ENCODE peak calls at places on chromosomes 12 and 14, in six cellular contexts. F, D, H, C, S and A are unnamed samples.

GRCh38 chr14:60311417-60311816 is 62.4 kb downstream of the PPM1A start:
- DNase-seq in F (no peak), D (no peak), H (peak; percentile 29), C (no peak), S (no peak), A (peak; percentile 28)

GRCh38 chr14:99393059-99393655 is 87.5 kb downstream of the SETD3 start:
- DNase-seq in F (no peak), D (peak; percentile 67), H (no peak), C (no peak), S (peak; percentile 70), A (no peak)

GRCh38 chr14:70718383-70719123 is 76.8 kb downstream of the TTC9 start:
- DNase-seq in F (no peak), D (no peak), H (no peak), C (no peak), S (no peak), A (no peak)

GRCh38 chr12:109582636-109583035 is 9.0 kb downstream of the MVK start:
- DNase-seq in F (no peak), D (no peak), H (no peak), C (no peak), S (peak; percentile 31), A (no peak)

GRCh38 chr12:22733756-22734155 is 108.8 kb downstream of the ETNK1 start:
- DNase-seq in F (no peak), D (no peak), H (peak; percentile 8), C (no peak), S (no peak), A (peak; percentile 11)

GRCh38 chr12:49824886-49825285 is 3.3 kb downstream of the NCKAP5L start:
- DNase-seq in F (no peak), D (no peak), H (peak; percentile 77), C (no peak), S (no peak), A (peak; percentile 63)

GRCh38 chr14:75247286-75247922 is 31.2 kb upstream of the FOS start:
- DNase-seq in F (no peak), D (peak; percentile 42), H (no peak), C (no peak), S (no peak), A (no peak)

GRCh38 chr12:58349161-58349560 is 407.8 kb downstream of the ATP23 start:
- DNase-seq in F (no peak), D (no peak), H (peak; percentile 24), C (no peak), S (no peak), A (no peak)

GRCh38 chr14:49861923-49862673 is 9.5 kb upstream of the NEMF start:
- DNase-seq in F (peak; percentile 96), D (peak; percentile 40), H (peak; percentile 78), C (peak; percentile 79), S (peak; percentile 93), A (peak; percentile 86)

GRCh38 chr14:63928744-63929174 is 76.0 kb downstream of the SYNE2 start:
- DNase-seq in F (no peak), D (no peak), H (peak; percentile 4), C (no peak), S (no peak), A (no peak)

GRCh38 chr12:105725054-105725453 is 394.6 kb downstream of the C12orf75 start:
- DNase-seq in F (no peak), D (no peak), H (peak; percentile 90), C (no peak), S (no peak), A (no peak)

GRCh38 chr12:122097641-122098364 is 19.2 kb downstream of the MLXIP start:
- DNase-seq in F (peak; percentile 80), D (no peak), H (peak; percentile 52), C (no peak), S (no peak), A (no peak)

GRCh38 chr12:76264617-76265016 is 83.6 kb downstream of the BBS10 start:
- DNase-seq in F (no peak), D (no peak), H (no peak), C (no peak), S (no peak), A (no peak)

GRCh38 chr12:59615392-59616165 is 19.8 kb downstream of the SLC16A7 start:
- DNase-seq in F (peak; percentile 65), D (no peak), H (no peak), C (no peak), S (no peak), A (no peak)

GRCh38 chr14:52014601-52015267 is 25.4 kb downstream of the RTRAF start:
- DNase-seq in F (no peak), D (no peak), H (no peak), C (peak; percentile 68), S (no peak), A (no peak)

GRCh38 chr14:92586001-92586947 is 72.7 kb downstream of the RIN3 start:
- DNase-seq in F (peak; percentile 64), D (no peak), H (peak; percentile 100), C (no peak), S (no peak), A (peak; percentile 97)

GRCh38 chr14:51079489-51079888 is 15.4 kb downstream of the TRIM9 start:
- DNase-seq in F (no peak), D (no peak), H (no peak), C (no peak), S (no peak), A (no peak)

GRCh38 chr12:53984901-53985357 is at the start of gene HOXC10:
- DNase-seq in F (peak; percentile 98), D (peak; percentile 92), H (peak; percentile 26), C (peak; percentile 43), S (peak; percentile 73), A (peak; percentile 68)

GRCh38 chr12:49557917-49558215 is 10.1 kb downstream of the MCRS1 start:
- DNase-seq in F (no peak), D (no peak), H (no peak), C (no peak), S (no peak), A (no peak)

GRCh38 chr12:3119745-3120660 is 42.8 kb downstream of the TSPAN9 start:
- DNase-seq in F (peak; percentile 90), D (no peak), H (peak; percentile 66), C (no peak), S (no peak), A (peak; percentile 59)

GRCh38 chr12:49130151-49131050 is 794 bp downstream of the TUBA1B start:
- DNase-seq in F (peak; percentile 98), D (peak; percentile 92), H (peak; percentile 81), C (peak; percentile 92), S (peak; percentile 95), A (peak; percentile 93)

GRCh38 chr12:75099215-75099614 is 110.4 kb downstream of the KCNC2 start:
- DNase-seq in F (no peak), D (no peak), H (peak; percentile 1), C (no peak), S (no peak), A (no peak)

GRCh38 chr14:75450381-75451276 is 22.8 kb downstream of the JDP2 start:
- DNase-seq in F (peak; percentile 77), D (no peak), H (peak; percentile 37), C (no peak), S (no peak), A (no peak)

GRCh38 chr14:52266179-52266578 is 1.3 kb upstream of the PTGDR start:
- DNase-seq in F (peak; percentile 59), D (no peak), H (peak; percentile 53), C (no peak), S (no peak), A (no peak)

GRCh38 chr14:22047105-22047504 is 373.5 kb upstream of the OR4E1 start:
- DNase-seq in F (no peak), D (peak; percentile 23), H (no peak), C (no peak), S (peak; percentile 76), A (no peak)
- TF ChIP-seq CTCF in F (no peak), D (peak; percentile 46), H (peak; percentile 14), C (peak; percentile 21), S (peak; percentile 61), A (no peak)

GRCh38 chr14:24274101-24274543 is 2.7 kb upstream of the RABGGTA start:
- DNase-seq in F (peak; percentile 72), D (peak; percentile 77), H (no peak), C (no peak), S (no peak), A (no peak)

GRCh38 chr14:24271834-24272263 is 452 bp upstream of the RABGGTA start:
- DNase-seq in F (no peak), D (no peak), H (no peak), C (no peak), S (no peak), A (no peak)

GRCh38 chr14:24275524-24276139 is 4.2 kb upstream of the RABGGTA start:
- DNase-seq in F (no peak), D (no peak), H (no peak), C (no peak), S (peak; percentile 28), A (no peak)

GRCh38 chr14:24272442-24272841 is 1.0 kb upstream of the RABGGTA start:
- DNase-seq in F (no peak), D (no peak), H (no peak), C (no peak), S (no peak), A (no peak)

GRCh38 chr14:24273422-24273998 is 2.1 kb upstream of the RABGGTA start:
- DNase-seq in F (no peak), D (no peak), H (no peak), C (no peak), S (no peak), A (no peak)
- TF ChIP-seq CTCF in F (no peak), D (no peak), H (no peak), C (no peak), S (peak; percentile 6), A (peak; percentile 28)

DNA sequence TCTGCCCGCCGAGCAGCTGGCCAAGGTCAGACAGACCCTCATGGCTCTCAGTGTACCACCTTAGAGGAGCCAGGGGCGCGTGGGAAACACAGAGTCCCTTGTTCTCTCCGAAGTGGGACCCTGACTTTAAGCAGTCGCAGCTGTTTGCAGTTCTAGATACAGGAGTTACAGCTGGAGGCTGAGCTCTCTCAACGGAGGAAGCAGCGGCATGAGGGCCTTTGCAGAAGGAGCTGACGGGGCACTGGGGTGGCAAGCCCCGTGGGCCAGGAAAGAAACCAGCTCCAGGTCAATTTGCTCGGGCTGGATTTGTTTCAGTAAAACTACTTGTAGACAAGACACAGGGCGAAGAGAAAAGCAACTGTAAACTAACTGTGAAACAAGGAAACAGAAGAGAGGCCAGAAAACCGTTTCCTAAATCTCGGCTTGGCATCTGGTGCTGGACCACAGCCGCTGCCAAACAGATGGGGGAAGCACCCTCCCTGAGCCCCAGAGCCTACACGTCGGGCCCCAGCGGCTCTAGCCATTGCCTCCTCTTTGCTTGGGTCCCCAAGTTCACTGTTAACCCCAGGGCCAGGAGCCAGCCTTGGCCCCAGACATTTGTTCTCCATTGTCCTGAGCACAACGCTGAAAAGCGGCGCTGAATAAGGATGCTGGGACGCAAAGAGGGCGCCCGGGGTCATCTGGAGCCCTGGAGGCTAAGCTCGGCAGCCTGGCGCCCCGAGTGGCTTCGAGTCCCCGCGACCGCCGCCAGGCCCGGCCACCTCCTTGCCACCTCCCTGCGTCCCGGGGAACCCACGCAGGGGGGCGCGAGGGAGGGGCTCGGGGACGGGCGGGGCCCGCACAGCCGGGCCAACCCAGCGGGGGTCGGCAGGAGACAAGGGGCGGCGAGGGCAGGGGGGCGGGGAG is 914 bp upstream of the PACS2 start:
- DNase-seq in F (peak; percentile 68), D (no peak), H (no peak), C (peak; percentile 19), S (peak; percentile 74), A (no peak)
- TF ChIP-seq CTCF in F (no peak), D (no peak), H (no peak), C (no peak), S (no peak), A (no peak)

DNA sequence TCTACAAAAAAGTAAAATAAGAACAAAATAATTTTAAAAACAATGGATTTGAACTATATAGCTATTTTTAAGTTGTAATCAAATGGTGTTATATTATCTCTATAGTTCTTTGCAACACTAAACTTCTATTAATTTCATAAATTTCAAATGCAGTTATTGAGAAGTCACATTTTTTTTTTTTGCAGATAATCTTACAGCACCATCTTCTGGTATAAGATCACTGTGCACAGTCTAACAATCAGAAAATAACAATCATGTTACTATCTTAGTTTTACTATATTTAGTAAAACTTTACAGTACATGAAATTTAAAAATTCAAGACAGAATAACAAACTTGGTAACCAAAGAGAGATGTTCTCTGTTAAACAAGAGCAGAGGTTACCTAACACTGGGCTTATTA is 40.6 kb downstream of the GXYLT1 start:
- DNase-seq in F (no peak), D (no peak), H (no peak), C (no peak), S (no peak), A (no peak)
- TF ChIP-seq CTCF in F (no peak), D (peak; percentile 21), H (peak; percentile 11), C (peak; percentile 36), S (peak; percentile 29), A (peak; percentile 73)